ENCODE peak calls at places on chromosome 6, in nine cellular contexts. X is colonic mucosa, G is Calu3, A is MCF 10A, T is foreskin keratinocyte, V is AG09319, E is B cell, H is AG04449, O is cardiac muscle cell. J is an unnamed sample.

GRCh38 chr6:3596736-3597135 is 139.9 kb upstream of the SLC22A23 start:
- DNase-seq in H (no peak), G (no peak), E (no peak), A (no peak), X (no peak), O (no peak), T (no peak), V (no peak), J (no peak)

GRCh38 chr6:162090734-162091133 is 636.8 kb downstream of the PRKN start:
- DNase-seq in O (no peak), V (peak), X (no peak), E (no peak), T (no peak), G (no peak), H (no peak), A (peak), J (no peak)

GRCh38 chr6:127146935-127147334 is 28.5 kb downstream of the RSPO3 start:
- DNase-seq in X (no peak), T (peak), V (peak), A (no peak), H (peak), G (no peak), O (peak), E (no peak), J (peak)

GRCh38 chr6:25263602-25264001 is 15.6 kb upstream of the CARMIL1 start:
- DNase-seq in G (no peak), H (peak), A (peak), E (no peak), O (no peak), X (no peak), T (no peak), V (no peak), J (no peak)

GRCh38 chr6:113128020-113128419 is 729.1 kb upstream of the MARCKS start:
- DNase-seq in E (no peak), X (no peak), V (no peak), O (no peak), H (no peak), G (no peak), A (no peak), T (no peak), J (no peak)

GRCh38 chr6:15263780-15264374 is 18.0 kb downstream of the JARID2 start:
- DNase-seq in T (no peak), V (no peak), G (no peak), H (no peak), O (no peak), X (no peak), E (no peak), A (no peak), J (no peak)

GRCh38 chr6:95545226-95545625 is 32.1 kb upstream of the MANEA start:
- DNase-seq in A (no peak), X (no peak), E (no peak), T (no peak), H (no peak), G (no peak), V (no peak), O (no peak), J (no peak)

GRCh38 chr6:44480097-44480539 is 92.6 kb downstream of the CDC5L start:
- DNase-seq in H (no peak), O (no peak), A (no peak), V (no peak), T (no peak), G (no peak), X (no peak), E (no peak), J (no peak)

GRCh38 chr6:34057790-34058189 is 88.1 kb downstream of the GRM4 start:
- DNase-seq in H (no peak), O (no peak), E (no peak), V (no peak), G (no peak), A (no peak), T (no peak), X (no peak), J (no peak)

GRCh38 chr6:136921936-136922679 is at the start of gene SLC35D3:
- DNase-seq in V (no peak), E (peak), H (no peak), T (no peak), G (peak), X (no peak), O (peak), A (no peak), J (peak)

GRCh38 chr6:74805841-74806696 is 399.8 kb downstream of the COL12A1 start:
- DNase-seq in E (no peak), X (no peak), V (no peak), H (no peak), O (no peak), T (no peak), A (no peak), G (no peak), J (no peak)

GRCh38 chr6:134317471-134318131 is at the start of gene SGK1:
- DNase-seq in G (peak), A (peak), E (peak), H (no peak), T (peak), X (no peak), V (peak), O (peak), J (peak)

GRCh38 chr6:37965964-37966676 is 146.6 kb downstream of the ZFAND3 start:
- DNase-seq in G (no peak), X (no peak), H (no peak), O (no peak), A (peak), V (no peak), T (peak), E (no peak), J (no peak)

GRCh38 chr6:1820165-1820564 is 210.4 kb downstream of the FOXC1 start:
- DNase-seq in X (no peak), G (no peak), T (no peak), H (peak), V (no peak), E (no peak), O (no peak), A (peak), J (no peak)

GRCh38 chr6:161481786-161482516 is 208.1 kb upstream of the AGPAT4 start:
- DNase-seq in E (no peak), A (peak), V (no peak), H (no peak), G (no peak), T (no peak), O (no peak), X (no peak), J (no peak)

GRCh38 chr6:138517635-138518034 is 18.3 kb upstream of the NHSL1 start:
- DNase-seq in A (peak), H (no peak), E (peak), V (no peak), T (no peak), O (no peak), X (peak), G (peak), J (peak)

GRCh38 chr6:158869010-158869603 is 49.9 kb upstream of the EZR start:
- DNase-seq in T (no peak), V (no peak), O (no peak), E (no peak), H (no peak), X (no peak), A (no peak), G (no peak), J (no peak)

GRCh38 chr6:96202571-96202970 is 186.8 kb downstream of the FUT9 start:
- DNase-seq in O (no peak), H (no peak), V (no peak), A (no peak), X (no peak), E (no peak), G (no peak), T (no peak), J (no peak)

GRCh38 chr6:147207351-147207750 is 3.1 kb downstream of the STXBP5 start:
- DNase-seq in X (no peak), G (no peak), A (peak), H (no peak), O (no peak), V (no peak), E (no peak), T (no peak), J (no peak)

GRCh38 chr6:147207851-147208754 is 3.9 kb downstream of the STXBP5 start:
- DNase-seq in X (no peak), T (no peak), E (no peak), G (no peak), O (no peak), H (no peak), A (peak), V (no peak), J (no peak)

GRCh38 chr6:147204843-147205311 is 660 bp downstream of the STXBP5 start:
- DNase-seq in A (peak), X (no peak), O (no peak), V (no peak), T (peak), G (no peak), E (no peak), H (no peak), J (no peak)

GRCh38 chr6:147204060-147204785 is at the start of gene STXBP5:
- DNase-seq in X (peak), H (no peak), A (peak), T (peak), G (peak), V (no peak), E (peak), O (peak), J (peak)

DNA sequence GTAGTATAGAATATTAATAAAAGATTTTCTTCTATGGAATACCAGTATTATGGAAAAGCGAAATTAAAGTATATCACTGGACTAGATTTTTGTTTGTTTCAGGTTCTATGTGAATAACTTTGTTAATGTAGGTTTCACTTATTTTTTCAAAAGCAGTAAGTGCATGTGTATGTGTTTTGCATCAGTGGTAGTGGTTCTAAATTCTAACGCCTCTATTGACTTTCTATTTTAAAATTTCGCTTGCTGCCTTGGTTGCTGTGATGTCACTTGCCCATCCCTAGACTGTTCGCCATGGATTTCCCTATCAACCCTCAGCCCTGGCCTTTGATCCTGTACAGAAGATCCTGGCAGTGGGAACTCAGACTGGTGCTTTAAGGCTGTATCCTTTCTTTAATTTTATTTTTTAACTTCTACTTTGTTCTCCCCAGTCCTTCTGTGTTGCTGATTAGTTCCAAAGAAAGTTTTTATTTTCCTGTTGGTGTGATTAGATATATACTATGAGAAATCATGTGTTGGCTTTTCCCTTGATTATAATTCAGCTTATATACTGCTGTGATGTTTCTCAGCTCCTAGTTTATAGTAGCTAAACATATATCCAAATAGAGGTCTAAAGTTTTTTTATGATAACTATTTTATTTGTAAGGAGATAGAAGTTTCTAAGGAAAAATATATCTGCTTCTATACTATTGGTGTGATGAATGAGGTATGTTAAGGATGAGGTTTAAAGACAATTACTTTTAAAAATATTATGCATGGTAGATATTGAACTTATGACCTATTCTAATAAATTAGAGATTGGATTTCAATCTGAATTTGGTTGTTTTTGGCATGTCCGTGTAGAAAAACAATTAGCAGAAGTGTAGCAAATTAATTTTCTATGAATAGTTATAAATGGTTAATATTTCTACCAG is 1.7 kb downstream of the STXBP5 start:
- DNase-seq in O (no peak), G (no peak), H (no peak), E (no peak), X (peak), A (peak), T (no peak), V (no peak), J (no peak)
- TF ChIP-seq CTCF in O (no peak), G (no peak), H (no peak), E (no peak), X (no peak), A (no peak), T (no peak), V (no peak), J (no peak)

DNA sequence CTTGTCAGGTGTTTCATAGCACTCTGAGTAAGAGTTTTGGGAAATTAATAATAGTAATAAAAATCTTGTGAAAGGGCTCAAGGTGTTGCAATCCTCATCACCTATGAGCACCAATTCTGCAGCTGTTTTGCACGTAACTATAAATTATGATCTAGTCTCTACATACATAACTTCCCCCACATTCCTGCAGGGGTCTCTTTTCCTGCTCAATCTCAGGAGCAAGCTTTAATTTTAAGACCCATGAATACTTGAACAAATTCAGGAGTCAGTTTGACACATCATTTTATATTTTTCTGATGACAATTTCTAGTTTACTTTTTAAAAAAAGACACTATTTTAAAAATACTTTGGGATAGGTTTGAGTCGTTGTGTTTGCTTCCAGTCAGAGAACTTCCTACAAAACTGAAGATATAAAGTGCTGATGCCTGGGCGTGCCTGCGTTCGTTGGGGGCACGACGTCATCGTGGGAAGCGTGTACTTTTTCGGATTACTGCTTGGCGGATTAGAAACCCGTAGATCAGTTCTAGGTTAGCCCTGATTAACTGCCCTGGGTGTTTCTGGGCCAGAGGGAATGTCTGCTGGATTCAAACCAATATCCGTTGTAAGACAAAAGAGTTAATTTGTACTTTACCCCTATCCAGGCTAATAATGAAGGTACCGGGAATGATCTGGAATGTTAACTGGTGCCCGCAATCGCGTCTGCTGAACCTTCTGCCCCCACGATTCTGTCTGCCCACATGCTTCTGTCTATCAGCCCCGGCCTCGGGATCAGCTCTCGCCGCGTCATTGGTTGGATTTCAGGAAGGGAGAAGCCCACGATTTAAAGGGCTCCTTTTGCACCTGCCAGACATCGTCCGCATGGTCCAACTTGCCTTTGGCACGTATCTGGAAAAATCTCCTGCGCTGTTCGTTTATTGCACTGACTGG is 940 bp upstream of the E2F3 start:
- DNase-seq in H (no peak), G (peak), X (peak), E (peak), O (peak), V (no peak), A (peak), T (peak), J (peak)
- TF ChIP-seq CTCF in H (no peak), G (peak), X (peak), E (peak), O (peak), V (peak), A (peak), T (peak), J (peak)

DNA sequence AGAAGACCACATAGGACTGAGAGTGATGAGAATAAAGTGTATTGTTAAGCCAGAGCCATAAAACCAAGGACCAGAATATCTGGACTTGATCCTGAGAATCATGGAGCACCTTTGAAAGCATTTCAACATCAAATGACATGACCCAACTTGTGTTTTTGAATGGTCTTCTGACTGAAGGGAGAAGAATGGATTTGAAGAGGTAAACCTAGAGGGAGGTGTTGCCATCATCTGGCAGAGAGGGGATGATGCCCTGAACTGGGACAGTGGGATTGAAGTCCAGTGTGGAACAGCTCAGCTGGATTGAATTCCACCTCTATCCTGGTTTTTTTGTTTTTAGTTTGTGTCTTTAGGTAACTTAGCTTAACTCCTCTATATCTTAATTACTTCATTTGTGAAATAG is 570.0 kb downstream of the TBC1D32 start:
- DNase-seq in A (peak), E (no peak), X (no peak), G (no peak), V (no peak), H (no peak), T (peak), O (no peak), J (no peak)
- TF ChIP-seq CTCF in A (no peak), E (no peak), X (no peak), G (no peak), V (no peak), H (no peak), T (peak), O (no peak), J (no peak)

GRCh38 chr6:41360314-41360685 is 24.9 kb downstream of the NCR2 start:
- DNase-seq in O (no peak), H (no peak), E (no peak), A (no peak), X (no peak), G (no peak), T (no peak), V (no peak), J (no peak)

GRCh38 chr6:41355952-41356351 is 20.5 kb downstream of the NCR2 start:
- DNase-seq in T (no peak), A (no peak), H (no peak), V (no peak), G (no peak), X (no peak), E (no peak), O (no peak), J (no peak)

GRCh38 chr6:41358503-41358902 is 23.1 kb downstream of the NCR2 start:
- DNase-seq in X (no peak), H (no peak), V (no peak), G (no peak), E (no peak), A (no peak), O (no peak), T (no peak), J (no peak)

GRCh38 chr6:41359617-41360313 is 24.4 kb downstream of the NCR2 start:
- DNase-seq in T (no peak), O (no peak), G (no peak), V (no peak), A (no peak), X (no peak), H (no peak), E (no peak), J (no peak)

DNA sequence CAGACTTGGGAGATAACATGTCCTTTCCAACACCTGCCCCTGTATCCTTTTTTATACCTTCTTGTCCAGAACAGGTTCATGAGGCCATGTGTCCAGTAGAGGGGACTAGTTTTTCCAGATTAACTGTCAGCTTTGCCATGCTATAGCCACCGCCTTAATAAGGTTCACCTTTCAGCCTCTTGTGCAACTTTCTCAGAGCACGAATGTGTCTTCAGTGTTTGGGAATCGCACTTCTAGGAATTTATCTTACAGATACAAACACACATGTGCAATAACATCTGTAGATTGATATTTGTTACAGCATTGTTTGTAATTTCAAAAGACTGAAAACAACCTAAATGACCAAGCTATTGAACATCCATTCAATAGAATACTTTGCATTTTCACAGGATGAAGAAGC is 21.4 kb downstream of the NCR2 start:
- DNase-seq in V (no peak), T (no peak), O (no peak), G (no peak), A (no peak), X (no peak), H (no peak), E (no peak), J (no peak)
- TF ChIP-seq CTCF in V (no peak), T (no peak), O (no peak), G (no peak), A (no peak), X (no peak), H (no peak), E (no peak), J (no peak)

DNA sequence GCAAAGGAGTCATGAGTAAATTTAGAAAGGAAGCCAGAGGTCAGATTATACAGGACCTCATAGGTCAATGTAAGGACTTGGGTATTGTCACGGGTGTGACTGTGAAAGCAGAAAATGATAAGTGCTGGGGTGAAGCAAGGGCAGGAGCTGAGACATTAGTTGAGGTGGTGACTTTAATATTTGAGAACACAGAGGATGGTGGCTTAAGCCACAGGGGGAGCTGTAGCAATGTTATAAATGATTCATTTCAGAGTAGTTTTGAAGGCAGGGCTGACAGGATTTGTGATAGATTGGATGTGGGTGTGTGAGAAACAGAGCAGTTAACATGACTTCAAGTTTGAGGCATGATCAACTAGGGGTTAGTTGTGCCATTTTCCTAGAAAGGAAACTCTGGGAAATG is 659.9 kb downstream of the EPM2A start:
- DNase-seq in X (no peak), E (no peak), A (no peak), H (no peak), G (no peak), T (no peak), V (no peak), O (no peak), J (no peak)
- TF ChIP-seq CTCF in X (no peak), E (no peak), A (no peak), H (no peak), G (no peak), T (peak), V (no peak), O (no peak), J (no peak)

GRCh38 chr6:164928366-164929154 is 380.8 kb downstream of the C6orf118 start:
- DNase-seq in V (no peak), X (no peak), T (no peak), A (no peak), E (no peak), H (no peak), O (no peak), G (no peak), J (no peak)

GRCh38 chr6:164928041-164928321 is 381.4 kb downstream of the C6orf118 start:
- DNase-seq in G (no peak), E (no peak), X (no peak), O (no peak), V (no peak), A (no peak), H (no peak), T (no peak), J (no peak)

GRCh38 chr6:164927288-164928040 is 381.9 kb downstream of the C6orf118 start:
- DNase-seq in E (peak), O (peak), V (peak), T (no peak), X (peak), H (peak), A (peak), G (peak), J (peak)

GRCh38 chr6:164925681-164926530 is 383.5 kb downstream of the C6orf118 start:
- DNase-seq in O (no peak), H (no peak), T (no peak), A (no peak), E (no peak), V (no peak), G (no peak), X (no peak), J (no peak)

DNA sequence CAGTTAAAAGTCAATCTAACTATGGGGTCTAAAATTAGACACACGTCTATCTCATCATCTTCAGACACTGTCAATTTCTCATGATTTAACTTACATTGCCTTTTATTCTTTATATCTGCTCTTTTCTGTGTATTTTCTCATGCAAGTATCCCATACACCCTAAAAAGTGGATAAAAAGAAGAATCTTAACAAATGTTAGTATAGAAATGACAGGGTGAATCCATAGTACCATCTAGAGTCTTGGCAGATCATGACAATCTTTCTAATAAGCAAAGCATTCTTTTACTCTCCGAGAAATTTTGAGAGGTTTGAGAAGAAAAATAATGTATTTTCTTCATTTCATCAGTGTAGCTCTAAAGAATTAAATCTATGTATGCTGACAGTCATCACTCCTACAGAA is 382.7 kb downstream of the C6orf118 start:
- DNase-seq in X (no peak), V (no peak), H (no peak), O (no peak), T (no peak), G (no peak), A (no peak), E (no peak), J (no peak)
- TF ChIP-seq CTCF in X (no peak), V (no peak), H (no peak), O (no peak), T (peak), G (no peak), A (peak), E (no peak), J (no peak)